ENCODE peak calls at places on chromosomes 2 and 18, in nine cellular contexts. P is body of pancreas, E is stomach, L is spleen, C is A549, W is ovary, I is prostate gland, Q is IMR-90, Y is endothelial cell of umbilical vein. T is an unnamed sample.

GRCh38 chr2:168434164-168434563 is 21.9 kb upstream of the CERS6 start:
- DNase-seq in E (peak; percentile 52), C (no peak), I (peak; percentile 11), Q (no peak), W (no peak), L (no peak), Y (no peak), P (peak; percentile 50), T (no peak)

GRCh38 chr2:205130111-205130829 is 552.0 kb upstream of the NRP2 start:
- DNase-seq in W (no peak), Y (no peak), E (no peak), P (no peak), I (no peak), C (no peak), Q (no peak), L (no peak), T (no peak)

GRCh38 chr2:55511508-55512124 is 7.9 kb upstream of the CFAP36 start:
- DNase-seq in L (no peak), Q (peak; percentile 50), P (no peak), E (no peak), W (no peak), C (peak; percentile 48), Y (peak; percentile 71), I (no peak), T (no peak)

GRCh38 chr2:241213567-241213966 is 25.1 kb downstream of the ANO7 start:
- DNase-seq in Q (no peak), P (no peak), Y (no peak), W (no peak), C (no peak), E (no peak), I (no peak), L (no peak), T (no peak)

GRCh38 chr18:58044370-58045264 is 591 bp downstream of the NEDD4L start:
- DNase-seq in Q (peak; percentile 34), E (peak; percentile 52), C (peak; percentile 32), P (peak; percentile 52), W (peak; percentile 54), I (peak; percentile 29), Y (peak; percentile 40), L (peak; percentile 90), T (peak; percentile 63)

GRCh38 chr2:166900700-166901099 is 12.4 kb downstream of the XIRP2 start:
- DNase-seq in C (no peak), E (no peak), I (no peak), W (no peak), Y (no peak), P (no peak), L (no peak), Q (peak; percentile 29), T (no peak)

GRCh38 chr2:44433841-44434240 is 72.1 kb downstream of the CAMKMT start:
- DNase-seq in W (no peak), C (no peak), E (no peak), Y (no peak), P (no peak), Q (no peak), L (no peak), I (no peak), T (no peak)

GRCh38 chr2:39583781-39584180 is 81.9 kb upstream of the TMEM178A start:
- DNase-seq in C (no peak), L (no peak), E (no peak), Q (no peak), I (no peak), Y (no peak), P (no peak), W (no peak), T (no peak)

GRCh38 chr2:162989507-162989906 is 150.9 kb upstream of the KCNH7 start:
- DNase-seq in I (no peak), E (no peak), C (no peak), P (no peak), L (no peak), W (no peak), Q (no peak), Y (no peak), T (no peak)

GRCh38 chr18:25399554-25399953 is 47.6 kb upstream of the ZNF521 start:
- DNase-seq in I (no peak), C (no peak), Q (peak; percentile 28), L (no peak), Y (no peak), P (no peak), E (no peak), W (no peak), T (no peak)

GRCh38 chr2:1869248-1869647 is 124.9 kb upstream of the PXDN start:
- DNase-seq in Q (no peak), Y (no peak), C (no peak), I (no peak), W (no peak), E (no peak), P (no peak), L (no peak), T (no peak)

GRCh38 chr2:110790907-110791306 is 58.5 kb downstream of the ACOXL start:
- DNase-seq in I (no peak), C (no peak), P (no peak), Y (no peak), W (no peak), L (no peak), Q (no peak), E (no peak), T (no peak)

GRCh38 chr18:34543356-34543755 is 166.7 kb upstream of the DTNA start:
- DNase-seq in E (no peak), C (no peak), I (no peak), W (no peak), L (no peak), Q (no peak), Y (no peak), P (peak; percentile 52), T (no peak)

GRCh38 chr2:119823734-119824334 is 64.1 kb downstream of the PTPN4 start:
- DNase-seq in Y (peak; percentile 65), W (no peak), I (no peak), Q (peak; percentile 59), C (peak; percentile 31), L (no peak), E (no peak), P (peak; percentile 27), T (no peak)

GRCh38 chr2:234479465-234479864 is 17.4 kb downstream of the ARL4C start:
- DNase-seq in P (no peak), Q (no peak), Y (no peak), I (no peak), W (no peak), E (no peak), C (no peak), L (peak; percentile 63), T (no peak)

GRCh38 chr2:36731941-36732700 is 35.6 kb downstream of the VIT start:
- DNase-seq in Q (peak; percentile 30), Y (peak; percentile 22), L (no peak), I (no peak), E (no peak), C (no peak), P (no peak), W (no peak), T (no peak)

GRCh38 chr18:80245781-80246655 is 1.3 kb downstream of the PARD6G start:
- DNase-seq in Y (no peak), C (no peak), P (no peak), L (no peak), I (peak; percentile 55), Q (no peak), W (no peak), E (no peak), T (no peak)

GRCh38 chr2:148542614-148543013 is 101.9 kb upstream of the EPC2 start:
- DNase-seq in W (no peak), Q (no peak), I (no peak), L (no peak), Y (no peak), C (no peak), E (no peak), P (no peak), T (no peak)
- H3K27ac ChIP-seq in W (no peak overlapping the region), Q (no peak overlapping the region), I (no peak overlapping the region), L (no peak overlapping the region), Y (no peak overlapping the region), C (no peak overlapping the region), E (no peak overlapping the region), P (no peak overlapping the region), T (no peak overlapping the region)

GRCh38 chr2:231709981-231710750 is 1.8 kb downstream of the PTMA start:
- DNase-seq in Y (peak; percentile 81), C (peak; percentile 71), W (peak; percentile 94), E (peak; percentile 91), P (peak; percentile 86), I (peak; percentile 76), Q (peak; percentile 80), L (peak; percentile 97), T (peak; percentile 88)
- TF ChIP-seq POLR2A in Y (no peak), C (peak; percentile 52), W (peak; percentile 66), E (no peak), P (peak; percentile 87), I (peak; percentile 75), Q (peak; percentile 78), L (no peak), T (peak; percentile 93)

DNA sequence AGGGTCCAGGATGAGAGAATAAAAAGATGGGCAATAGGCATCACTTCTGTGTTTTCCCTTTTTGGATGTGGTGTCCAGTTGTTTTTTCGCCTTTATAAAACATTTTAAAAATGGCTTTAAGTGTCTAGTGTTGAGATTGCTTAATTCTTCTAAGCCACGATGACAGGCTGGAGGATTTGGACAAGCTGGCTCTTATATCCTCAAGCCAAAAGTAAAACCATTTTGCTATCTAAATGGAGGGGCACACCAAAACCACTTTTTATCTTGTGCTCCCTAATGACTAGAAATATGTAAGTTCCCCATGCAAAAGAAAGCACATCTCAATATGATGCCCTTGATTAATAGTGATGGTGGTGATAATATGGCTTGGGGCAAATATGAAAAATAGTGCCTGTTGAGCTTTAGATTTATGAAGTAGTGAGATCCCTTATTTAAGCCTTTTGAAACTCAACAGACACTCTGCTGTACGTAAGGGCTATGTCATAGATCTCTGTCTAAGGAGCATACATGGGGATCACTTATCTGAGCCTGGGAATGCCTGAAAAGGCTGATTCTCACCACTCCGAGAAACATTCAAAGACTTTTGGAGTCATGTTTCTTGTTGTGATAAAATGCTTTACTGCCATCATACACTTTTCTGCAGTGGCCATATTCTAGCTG is 185.5 kb downstream of the KCNS3 start:
- DNase-seq in Q (no peak), I (no peak), L (no peak), W (no peak), E (no peak), C (no peak), P (no peak), Y (no peak), T (no peak)
- H3K4me1 ChIP-seq in Q (no peaks in the 10 kb centered on the region), I (no peaks in the 10 kb centered on the region), L (peaks cover 4% of the 10 kb centered on the region), W (no peaks in the 10 kb centered on the region), E (peaks cover 8% of the 10 kb centered on the region), C (no peaks in the 10 kb centered on the region), P (peaks cover 4% of the 10 kb centered on the region), Y (no peaks in the 10 kb centered on the region), T (no peaks in the 10 kb centered on the region)

GRCh38 chr18:76938619-76939018 is 116.3 kb downstream of the ZNF236 start:
- DNase-seq in C (no peak), L (peak; percentile 66), I (no peak), Q (no peak), E (no peak), Y (no peak), W (no peak), P (no peak), T (no peak)

GRCh38 chr18:76935722-76936337 is 113.5 kb downstream of the ZNF236 start:
- DNase-seq in I (no peak), E (no peak), L (no peak), P (no peak), W (no peak), Q (no peak), Y (no peak), C (no peak), T (no peak)

GRCh38 chr18:76937597-76937996 is 115.2 kb downstream of the ZNF236 start:
- DNase-seq in L (no peak), Q (peak; percentile 45), C (no peak), Y (no peak), I (no peak), P (no peak), E (no peak), W (no peak), T (no peak)

GRCh38 chr18:76941284-76941683 is 118.9 kb downstream of the ZNF236 start:
- DNase-seq in Y (no peak), I (no peak), W (no peak), L (peak; percentile 72), E (no peak), P (no peak), C (no peak), Q (no peak), T (no peak)

GRCh38 chr18:76936877-76937276 is 114.5 kb downstream of the ZNF236 start:
- DNase-seq in P (no peak), W (no peak), Y (no peak), E (no peak), I (no peak), C (no peak), L (no peak), Q (no peak), T (no peak)
- H3K27ac ChIP-seq in P (no peak overlapping the region), W (no peak overlapping the region), Y (no peak overlapping the region), E (no peak overlapping the region), I (no peak overlapping the region), C (no peak overlapping the region), L (no peak overlapping the region), Q (no peak overlapping the region), T (no peak overlapping the region)

T was measured in right lobe of liver.